ENCODE peak calls at places on chromosomes 5 and 9, in eight cellular contexts. M is A549, K is H1, R is upper lobe of left lung, Y is sigmoid colon, W is K562, J is SK-N-SH, L is stomach. X is an unnamed sample. For H3K4me1, the result is how much of the 10 kb centered on the place peaks cover.

GRCh38 chr9:126055386-126055785 is 271.2 kb upstream of the MVB12B start:
- DNase-seq in Y (peak), M (no peak), J (no peak), R (no peak), W (no peak), L (no peak), K (no peak), X (no peak)

GRCh38 chr5:61162832-61163567 is 732 bp upstream of the SMIM15 start:
- DNase-seq in M (peak), W (no peak), Y (no peak), L (no peak), K (peak), R (peak), J (peak), X (no peak)

GRCh38 chr5:5278815-5279381 is 138.8 kb downstream of the ADAMTS16 start:
- DNase-seq in W (no peak), M (peak), K (no peak), R (no peak), J (no peak), L (no peak), Y (no peak), X (no peak)

GRCh38 chr5:180988011-180988410 is 635 bp upstream of the BTNL3 start:
- DNase-seq in J (no peak), Y (no peak), K (no peak), R (no peak), W (no peak), L (no peak), M (no peak), X (no peak)

GRCh38 chr5:117590944-117591343 is 1016.3 kb upstream of the SEMA6A start:
- DNase-seq in R (no peak), W (no peak), J (peak), L (no peak), M (no peak), Y (no peak), K (no peak), X (no peak)

GRCh38 chr5:138778234-138778633 is 25.0 kb downstream of the CTNNA1 start:
- DNase-seq in Y (no peak), K (no peak), M (no peak), J (no peak), W (no peak), R (no peak), L (no peak), X (no peak)

GRCh38 chr9:24614070-24614469 is 68.4 kb upstream of the IZUMO3 start:
- DNase-seq in L (no peak), M (no peak), K (no peak), W (no peak), J (peak), R (no peak), Y (no peak), X (no peak)

GRCh38 chr9:22457448-22457847 is 10.8 kb downstream of the DMRTA1 start:
- DNase-seq in W (no peak), R (no peak), Y (no peak), J (no peak), L (no peak), M (no peak), K (no peak), X (no peak)

GRCh38 chr5:96017951-96018350 is 56.3 kb upstream of the ELL2 start:
- DNase-seq in L (no peak), M (peak), K (no peak), Y (no peak), R (no peak), W (no peak), J (no peak), X (no peak)

GRCh38 chr5:38789134-38789533 is 56.7 kb upstream of the OSMR start:
- DNase-seq in M (no peak), Y (no peak), K (no peak), J (no peak), R (no peak), W (no peak), L (no peak), X (no peak)

GRCh38 chr9:27278374-27278773 is 18.6 kb downstream of the EQTN start:
- DNase-seq in J (no peak), L (no peak), R (no peak), K (no peak), M (no peak), Y (no peak), W (no peak), X (no peak)

GRCh38 chr9:108099854-108100253 is 610.3 kb upstream of the KLF4 start:
- DNase-seq in Y (no peak), K (no peak), J (no peak), W (no peak), M (no peak), R (no peak), L (no peak), X (no peak)

GRCh38 chr5:36417221-36417620 is 115.5 kb upstream of the RANBP3L start:
- DNase-seq in M (no peak), R (no peak), J (no peak), L (no peak), Y (no peak), W (no peak), K (no peak), X (no peak)

GRCh38 chr9:93896093-93896492 is 59.1 kb downstream of the BARX1 start:
- DNase-seq in M (no peak), Y (peak), L (peak), W (no peak), K (no peak), J (peak), R (peak), X (no peak)

GRCh38 chr5:16570121-16570815 is 46.5 kb downstream of the RETREG1 start:
- DNase-seq in J (peak), M (no peak), Y (no peak), L (no peak), R (no peak), K (no peak), W (no peak), X (no peak)

GRCh38 chr5:134449167-134449566 is 37.5 kb upstream of the CDKN2AIPNL start:
- DNase-seq in M (no peak), W (no peak), K (no peak), Y (peak), L (no peak), R (no peak), J (no peak), X (no peak)

GRCh38 chr5:134447815-134448520 is 36.3 kb upstream of the CDKN2AIPNL start:
- DNase-seq in R (no peak), Y (peak), L (no peak), J (no peak), M (no peak), W (no peak), K (no peak), X (no peak)

GRCh38 chr5:134446938-134447337 is 35.3 kb upstream of the CDKN2AIPNL start:
- DNase-seq in K (no peak), J (no peak), R (no peak), M (no peak), L (no peak), Y (no peak), W (no peak), X (no peak)

GRCh38 chr5:134444941-134445471 is 33.3 kb upstream of the CDKN2AIPNL start:
- DNase-seq in K (no peak), R (no peak), J (no peak), L (no peak), M (no peak), W (no peak), Y (no peak), X (no peak)

DNA sequence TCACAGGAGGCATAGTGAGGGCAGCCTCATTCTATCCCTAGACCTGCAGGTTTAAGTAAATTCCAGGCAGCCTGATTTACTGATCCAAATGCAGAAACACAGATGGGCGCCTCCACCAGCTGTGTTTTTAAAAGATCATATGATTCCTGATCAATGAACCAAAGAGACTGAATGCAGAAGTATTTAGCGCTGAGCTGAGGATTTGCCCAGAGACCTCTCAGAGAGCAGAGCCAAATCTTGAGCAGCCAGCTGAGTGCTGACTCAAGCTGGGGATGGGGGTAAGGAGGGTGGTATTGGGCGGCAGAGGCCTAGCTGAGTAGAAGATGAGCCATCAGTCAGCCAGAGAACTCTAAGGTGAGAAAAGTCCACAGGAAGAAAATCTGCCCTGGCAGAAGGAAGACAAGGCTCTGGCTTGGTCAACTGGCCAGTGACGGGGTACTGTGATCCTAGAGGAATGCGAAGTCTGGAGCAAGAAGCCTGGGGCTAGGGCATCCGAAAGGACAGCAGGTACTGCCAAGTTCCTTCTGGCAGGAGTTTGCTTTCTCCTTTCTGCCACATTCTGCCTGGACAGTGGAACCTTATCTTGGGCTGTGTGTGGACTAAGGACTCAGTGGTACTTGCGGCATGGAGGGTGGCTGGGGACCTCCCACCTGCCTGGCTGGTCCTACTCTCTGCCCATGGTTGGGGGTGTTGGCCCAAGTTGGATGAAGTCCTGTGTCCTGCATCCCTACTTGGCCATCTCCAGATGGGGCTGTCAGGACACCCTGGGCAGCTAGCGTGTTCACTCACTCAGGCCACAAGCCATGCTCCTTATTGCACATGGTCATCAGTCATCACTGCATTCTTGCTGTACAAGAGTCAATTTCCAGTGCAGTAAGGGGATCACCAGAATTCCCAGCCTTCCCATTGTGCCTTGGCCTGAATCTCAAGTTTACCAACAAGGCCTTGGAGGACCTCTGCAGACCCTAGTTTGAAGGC is 34.4 kb upstream of the CDKN2AIPNL start:
- DNase-seq in Y (peak), J (no peak), M (no peak), W (no peak), K (no peak), R (no peak), L (no peak), X (no peak)
- TF ChIP-seq EP300 in Y (no peak), J (no peak), M (no peak), W (no peak), K (no peak), R (no peak), L (no peak), X (no peak)

GRCh38 chr5:136086776-136087566 is 45.7 kb upstream of the SMAD5 start:
- DNase-seq in J (no peak), L (no peak), R (no peak), M (no peak), W (no peak), K (no peak), Y (no peak), X (no peak)
- H3K27ac ChIP-seq in J (no peak), L (peak), R (no peak), M (no peak), W (no peak), K (no peak), Y (peak), X (no peak)

GRCh38 chr5:72955143-72955767 is 586 bp upstream of the FCHO2 start:
- DNase-seq in R (peak), W (peak), L (peak), K (no peak), M (no peak), Y (peak), J (no peak), X (peak)
- H3K4me1 ChIP-seq in R (under half), W (under half), L (under half), K (under half), M (under half), Y (under half), J (under half), X (under half)

GRCh38 chr5:11046160-11046559 is 285.1 kb upstream of the DAP start:
- DNase-seq in W (no peak), K (no peak), M (peak), L (no peak), Y (no peak), J (no peak), R (no peak), X (no peak)

GRCh38 chr5:11050596-11051304 is 289.7 kb upstream of the DAP start:
- DNase-seq in L (no peak), K (no peak), W (no peak), J (no peak), Y (no peak), M (no peak), R (no peak), X (no peak)

GRCh38 chr5:11047051-11047450 is 286.0 kb upstream of the DAP start:
- DNase-seq in M (no peak), R (no peak), L (no peak), W (no peak), Y (no peak), J (no peak), K (no peak), X (no peak)

GRCh38 chr5:11047625-11048024 is 286.6 kb upstream of the DAP start:
- DNase-seq in L (no peak), Y (no peak), K (no peak), R (no peak), W (no peak), M (no peak), J (no peak), X (no peak)

GRCh38 chr5:11048760-11049159 is 287.7 kb upstream of the DAP start:
- DNase-seq in W (no peak), L (no peak), J (no peak), K (no peak), Y (no peak), M (peak), R (no peak), X (no peak)
- TF ChIP-seq EP300 in W (no peak), L (no peak), J (no peak), K (no peak), Y (no peak), M (no peak), R (no peak), X (no peak)